ENCODE peak calls at places on chromosomes 16 and 17, in nine cellular contexts. One of them, this sample, is unnamed.

GRCh38 chr17:72258711-72259110 is 137.9 kb downstream of the SOX9 start:
- DNase-seq in NCI-H446 treated with DMSO at 0.1 percent for 48 hours: peak
- DNase-seq in NT2/D1: no peak
- DNase-seq in amygdala: no peak
- DNase-seq in natural killer cell treated with Interleukin-12 subunit alpha and Interleukin-12 subunit beta and Interleukin-15 and Interleukin-18, amount 100 ng/mL, for 72 hours: no peak
- DNase-seq in epithelial cell of prostate: no peak
- DNase-seq in BJ: no peak
- DNase-seq in WTC11: no peak
- DNase-seq in activated CD4-positive, alpha-beta T cell treated with anti-CD3 and anti-CD28 coated beads, Interleukin-2, amount 50 U/mL, for 1 hour: no peak
- DNase-seq in this sample: no peak

GRCh38 chr16:70472786-70473433 is 18.5 kb downstream of the FCSK start:
- DNase-seq in epithelial cell of prostate: no peak
- DNase-seq in NT2/D1: no peak
- DNase-seq in natural killer cell treated with Interleukin-12 subunit alpha and Interleukin-12 subunit beta and Interleukin-15 and Interleukin-18, amount 100 ng/mL, for 72 hours: no peak
- DNase-seq in WTC11: no peak
- DNase-seq in amygdala: no peak
- DNase-seq in NCI-H446 treated with DMSO at 0.1 percent for 48 hours: no peak
- DNase-seq in BJ: no peak
- DNase-seq in activated CD4-positive, alpha-beta T cell treated with anti-CD3 and anti-CD28 coated beads, Interleukin-2, amount 50 U/mL, for 1 hour: no peak
- DNase-seq in this sample: no peak

GRCh38 chr16:80526418-80527061 is 14.3 kb upstream of the DYNLRB2 start:
- DNase-seq in epithelial cell of prostate: no peak
- DNase-seq in amygdala: no peak
- DNase-seq in BJ: peak
- DNase-seq in activated CD4-positive, alpha-beta T cell treated with anti-CD3 and anti-CD28 coated beads, Interleukin-2, amount 50 U/mL, for 1 hour: peak
- DNase-seq in NCI-H446 treated with DMSO at 0.1 percent for 48 hours: no peak
- DNase-seq in NT2/D1: peak
- DNase-seq in WTC11: peak
- DNase-seq in natural killer cell treated with Interleukin-12 subunit alpha and Interleukin-12 subunit beta and Interleukin-15 and Interleukin-18, amount 100 ng/mL, for 72 hours: peak
- DNase-seq in this sample: no peak

GRCh38 chr17:32774286-32775084 is 102.4 kb downstream of the MYO1D start:
- DNase-seq in epithelial cell of prostate: no peak
- DNase-seq in natural killer cell treated with Interleukin-12 subunit alpha and Interleukin-12 subunit beta and Interleukin-15 and Interleukin-18, amount 100 ng/mL, for 72 hours: no peak
- DNase-seq in WTC11: no peak
- DNase-seq in activated CD4-positive, alpha-beta T cell treated with anti-CD3 and anti-CD28 coated beads, Interleukin-2, amount 50 U/mL, for 1 hour: no peak
- DNase-seq in NT2/D1: no peak
- DNase-seq in amygdala: no peak
- DNase-seq in NCI-H446 treated with DMSO at 0.1 percent for 48 hours: no peak
- DNase-seq in BJ: no peak
- DNase-seq in this sample: no peak

GRCh38 chr17:67585077-67585602 is 132.6 kb upstream of the NOL11 start:
- DNase-seq in NCI-H446 treated with DMSO at 0.1 percent for 48 hours: no peak
- DNase-seq in amygdala: no peak
- DNase-seq in activated CD4-positive, alpha-beta T cell treated with anti-CD3 and anti-CD28 coated beads, Interleukin-2, amount 50 U/mL, for 1 hour: no peak
- DNase-seq in natural killer cell treated with Interleukin-12 subunit alpha and Interleukin-12 subunit beta and Interleukin-15 and Interleukin-18, amount 100 ng/mL, for 72 hours: no peak
- DNase-seq in NT2/D1: no peak
- DNase-seq in epithelial cell of prostate: peak
- DNase-seq in BJ: no peak
- DNase-seq in WTC11: no peak
- DNase-seq in this sample: no peak

GRCh38 chr16:65119905-65120341 is 1.9 kb downstream of the CDH11 start:
- DNase-seq in amygdala: no peak
- DNase-seq in NCI-H446 treated with DMSO at 0.1 percent for 48 hours: no peak
- DNase-seq in WTC11: no peak
- DNase-seq in natural killer cell treated with Interleukin-12 subunit alpha and Interleukin-12 subunit beta and Interleukin-15 and Interleukin-18, amount 100 ng/mL, for 72 hours: no peak
- DNase-seq in BJ: peak
- DNase-seq in NT2/D1: no peak
- DNase-seq in activated CD4-positive, alpha-beta T cell treated with anti-CD3 and anti-CD28 coated beads, Interleukin-2, amount 50 U/mL, for 1 hour: no peak
- DNase-seq in epithelial cell of prostate: no peak
- DNase-seq in this sample: no peak

GRCh38 chr17:5500247-5500803 is 14.0 kb downstream of the MIS12 start:
- DNase-seq in epithelial cell of prostate: no peak
- DNase-seq in BJ: no peak
- DNase-seq in NCI-H446 treated with DMSO at 0.1 percent for 48 hours: no peak
- DNase-seq in NT2/D1: no peak
- DNase-seq in activated CD4-positive, alpha-beta T cell treated with anti-CD3 and anti-CD28 coated beads, Interleukin-2, amount 50 U/mL, for 1 hour: peak
- DNase-seq in natural killer cell treated with Interleukin-12 subunit alpha and Interleukin-12 subunit beta and Interleukin-15 and Interleukin-18, amount 100 ng/mL, for 72 hours: no peak
- DNase-seq in WTC11: no peak
- DNase-seq in amygdala: no peak
- DNase-seq in this sample: no peak

GRCh38 chr17:13740692-13741091 is 139.0 kb upstream of the HS3ST3A1 start:
- DNase-seq in epithelial cell of prostate: no peak
- DNase-seq in amygdala: no peak
- DNase-seq in natural killer cell treated with Interleukin-12 subunit alpha and Interleukin-12 subunit beta and Interleukin-15 and Interleukin-18, amount 100 ng/mL, for 72 hours: no peak
- DNase-seq in WTC11: no peak
- DNase-seq in BJ: no peak
- DNase-seq in NT2/D1: no peak
- DNase-seq in NCI-H446 treated with DMSO at 0.1 percent for 48 hours: no peak
- DNase-seq in activated CD4-positive, alpha-beta T cell treated with anti-CD3 and anti-CD28 coated beads, Interleukin-2, amount 50 U/mL, for 1 hour: no peak
- DNase-seq in this sample: no peak

GRCh38 chr17:43644081-43644480 is 17.6 kb downstream of the MEOX1 start:
- DNase-seq in activated CD4-positive, alpha-beta T cell treated with anti-CD3 and anti-CD28 coated beads, Interleukin-2, amount 50 U/mL, for 1 hour: no peak
- DNase-seq in natural killer cell treated with Interleukin-12 subunit alpha and Interleukin-12 subunit beta and Interleukin-15 and Interleukin-18, amount 100 ng/mL, for 72 hours: no peak
- DNase-seq in WTC11: no peak
- DNase-seq in NT2/D1: no peak
- DNase-seq in BJ: no peak
- DNase-seq in NCI-H446 treated with DMSO at 0.1 percent for 48 hours: no peak
- DNase-seq in amygdala: no peak
- DNase-seq in epithelial cell of prostate: no peak
- DNase-seq in this sample: no peak

GRCh38 chr17:42405076-42405475 is 16.8 kb upstream of the STAT3 start:
- DNase-seq in WTC11: no peak
- DNase-seq in epithelial cell of prostate: no peak
- DNase-seq in NCI-H446 treated with DMSO at 0.1 percent for 48 hours: no peak
- DNase-seq in activated CD4-positive, alpha-beta T cell treated with anti-CD3 and anti-CD28 coated beads, Interleukin-2, amount 50 U/mL, for 1 hour: no peak
- DNase-seq in BJ: no peak
- DNase-seq in NT2/D1: no peak
- DNase-seq in amygdala: no peak
- DNase-seq in natural killer cell treated with Interleukin-12 subunit alpha and Interleukin-12 subunit beta and Interleukin-15 and Interleukin-18, amount 100 ng/mL, for 72 hours: no peak
- DNase-seq in this sample: no peak

GRCh38 chr16:87926246-87927194 is 9.8 kb downstream of the CA5A start:
- DNase-seq in NCI-H446 treated with DMSO at 0.1 percent for 48 hours: no peak
- DNase-seq in BJ: no peak
- DNase-seq in activated CD4-positive, alpha-beta T cell treated with anti-CD3 and anti-CD28 coated beads, Interleukin-2, amount 50 U/mL, for 1 hour: no peak
- DNase-seq in natural killer cell treated with Interleukin-12 subunit alpha and Interleukin-12 subunit beta and Interleukin-15 and Interleukin-18, amount 100 ng/mL, for 72 hours: peak
- DNase-seq in epithelial cell of prostate: no peak
- DNase-seq in NT2/D1: no peak
- DNase-seq in WTC11: no peak
- DNase-seq in amygdala: no peak
- DNase-seq in this sample: no peak

GRCh38 chr17:77959926-77960521 is 1.5 kb downstream of the TNRC6C start:
- DNase-seq in WTC11: no peak
- DNase-seq in activated CD4-positive, alpha-beta T cell treated with anti-CD3 and anti-CD28 coated beads, Interleukin-2, amount 50 U/mL, for 1 hour: peak
- DNase-seq in BJ: no peak
- DNase-seq in NT2/D1: no peak
- DNase-seq in natural killer cell treated with Interleukin-12 subunit alpha and Interleukin-12 subunit beta and Interleukin-15 and Interleukin-18, amount 100 ng/mL, for 72 hours: no peak
- DNase-seq in NCI-H446 treated with DMSO at 0.1 percent for 48 hours: no peak
- DNase-seq in epithelial cell of prostate: no peak
- DNase-seq in amygdala: no peak
- DNase-seq in this sample: no peak

GRCh38 chr17:269616-270514 is 82.7 kb downstream of the RPH3AL start:
- DNase-seq in WTC11: no peak
- DNase-seq in activated CD4-positive, alpha-beta T cell treated with anti-CD3 and anti-CD28 coated beads, Interleukin-2, amount 50 U/mL, for 1 hour: no peak
- DNase-seq in BJ: no peak
- DNase-seq in amygdala: no peak
- DNase-seq in natural killer cell treated with Interleukin-12 subunit alpha and Interleukin-12 subunit beta and Interleukin-15 and Interleukin-18, amount 100 ng/mL, for 72 hours: no peak
- DNase-seq in epithelial cell of prostate: no peak
- DNase-seq in NT2/D1: no peak
- DNase-seq in NCI-H446 treated with DMSO at 0.1 percent for 48 hours: no peak
- DNase-seq in this sample: peak

GRCh38 chr16:48392407-48392806 is 7.2 kb upstream of the SIAH1 start:
- DNase-seq in amygdala: no peak
- DNase-seq in activated CD4-positive, alpha-beta T cell treated with anti-CD3 and anti-CD28 coated beads, Interleukin-2, amount 50 U/mL, for 1 hour: no peak
- DNase-seq in NT2/D1: no peak
- DNase-seq in natural killer cell treated with Interleukin-12 subunit alpha and Interleukin-12 subunit beta and Interleukin-15 and Interleukin-18, amount 100 ng/mL, for 72 hours: no peak
- DNase-seq in BJ: no peak
- DNase-seq in NCI-H446 treated with DMSO at 0.1 percent for 48 hours: no peak
- DNase-seq in WTC11: no peak
- DNase-seq in epithelial cell of prostate: no peak
- DNase-seq in this sample: no peak

GRCh38 chr17:38400286-38400685 is 28.0 kb upstream of the ARHGAP23 start:
- DNase-seq in amygdala: no peak
- DNase-seq in natural killer cell treated with Interleukin-12 subunit alpha and Interleukin-12 subunit beta and Interleukin-15 and Interleukin-18, amount 100 ng/mL, for 72 hours: no peak
- DNase-seq in NCI-H446 treated with DMSO at 0.1 percent for 48 hours: no peak
- DNase-seq in activated CD4-positive, alpha-beta T cell treated with anti-CD3 and anti-CD28 coated beads, Interleukin-2, amount 50 U/mL, for 1 hour: no peak
- DNase-seq in WTC11: no peak
- DNase-seq in epithelial cell of prostate: no peak
- DNase-seq in BJ: no peak
- DNase-seq in NT2/D1: no peak
- DNase-seq in this sample: no peak

GRCh38 chr16:11240636-11241473 is 15.1 kb downstream of the SOCS1 start:
- DNase-seq in BJ: no peak
- DNase-seq in amygdala: no peak
- DNase-seq in natural killer cell treated with Interleukin-12 subunit alpha and Interleukin-12 subunit beta and Interleukin-15 and Interleukin-18, amount 100 ng/mL, for 72 hours: no peak
- DNase-seq in WTC11: peak
- DNase-seq in activated CD4-positive, alpha-beta T cell treated with anti-CD3 and anti-CD28 coated beads, Interleukin-2, amount 50 U/mL, for 1 hour: no peak
- DNase-seq in epithelial cell of prostate: no peak
- DNase-seq in NT2/D1: no peak
- DNase-seq in NCI-H446 treated with DMSO at 0.1 percent for 48 hours: no peak
- DNase-seq in this sample: no peak

GRCh38 chr17:882827-883585 is 96.6 kb downstream of the NXN start:
- DNase-seq in NT2/D1: peak
- DNase-seq in amygdala: no peak
- DNase-seq in epithelial cell of prostate: no peak
- DNase-seq in natural killer cell treated with Interleukin-12 subunit alpha and Interleukin-12 subunit beta and Interleukin-15 and Interleukin-18, amount 100 ng/mL, for 72 hours: no peak
- DNase-seq in WTC11: peak
- DNase-seq in NCI-H446 treated with DMSO at 0.1 percent for 48 hours: no peak
- DNase-seq in activated CD4-positive, alpha-beta T cell treated with anti-CD3 and anti-CD28 coated beads, Interleukin-2, amount 50 U/mL, for 1 hour: no peak
- DNase-seq in BJ: no peak
- DNase-seq in this sample: peak

GRCh38 chr16:84159006-84159405 is 13.9 kb downstream of the DNAAF1 start:
- DNase-seq in natural killer cell treated with Interleukin-12 subunit alpha and Interleukin-12 subunit beta and Interleukin-15 and Interleukin-18, amount 100 ng/mL, for 72 hours: no peak
- DNase-seq in activated CD4-positive, alpha-beta T cell treated with anti-CD3 and anti-CD28 coated beads, Interleukin-2, amount 50 U/mL, for 1 hour: no peak
- DNase-seq in epithelial cell of prostate: no peak
- DNase-seq in NT2/D1: no peak
- DNase-seq in amygdala: no peak
- DNase-seq in NCI-H446 treated with DMSO at 0.1 percent for 48 hours: no peak
- DNase-seq in BJ: no peak
- DNase-seq in WTC11: no peak
- DNase-seq in this sample: no peak

GRCh38 chr16:21222495-21223337 is 10.8 kb upstream of the ANKS4B start:
- DNase-seq in NT2/D1: no peak
- DNase-seq in amygdala: no peak
- DNase-seq in BJ: no peak
- DNase-seq in natural killer cell treated with Interleukin-12 subunit alpha and Interleukin-12 subunit beta and Interleukin-15 and Interleukin-18, amount 100 ng/mL, for 72 hours: no peak
- DNase-seq in NCI-H446 treated with DMSO at 0.1 percent for 48 hours: no peak
- DNase-seq in epithelial cell of prostate: no peak
- DNase-seq in activated CD4-positive, alpha-beta T cell treated with anti-CD3 and anti-CD28 coated beads, Interleukin-2, amount 50 U/mL, for 1 hour: no peak
- DNase-seq in WTC11: no peak
- DNase-seq in this sample: no peak

GRCh38 chr16:87657621-87658192 is 55.4 kb downstream of the JPH3 start:
- DNase-seq in NT2/D1: peak
- DNase-seq in WTC11: peak
- DNase-seq in natural killer cell treated with Interleukin-12 subunit alpha and Interleukin-12 subunit beta and Interleukin-15 and Interleukin-18, amount 100 ng/mL, for 72 hours: no peak
- DNase-seq in amygdala: no peak
- DNase-seq in BJ: no peak
- DNase-seq in epithelial cell of prostate: no peak
- DNase-seq in NCI-H446 treated with DMSO at 0.1 percent for 48 hours: no peak
- DNase-seq in activated CD4-positive, alpha-beta T cell treated with anti-CD3 and anti-CD28 coated beads, Interleukin-2, amount 50 U/mL, for 1 hour: no peak
- DNase-seq in this sample: no peak

GRCh38 chr17:74450231-74450630 is 16.2 kb upstream of the CD300A start:
- DNase-seq in activated CD4-positive, alpha-beta T cell treated with anti-CD3 and anti-CD28 coated beads, Interleukin-2, amount 50 U/mL, for 1 hour: no peak
- DNase-seq in natural killer cell treated with Interleukin-12 subunit alpha and Interleukin-12 subunit beta and Interleukin-15 and Interleukin-18, amount 100 ng/mL, for 72 hours: no peak
- DNase-seq in NT2/D1: no peak
- DNase-seq in amygdala: no peak
- DNase-seq in WTC11: no peak
- DNase-seq in BJ: no peak
- DNase-seq in epithelial cell of prostate: no peak
- DNase-seq in NCI-H446 treated with DMSO at 0.1 percent for 48 hours: no peak
- DNase-seq in this sample: no peak

GRCh38 chr16:65375651-65376050 is 253.8 kb upstream of the CDH11 start:
- DNase-seq in NT2/D1: no peak
- DNase-seq in BJ: no peak
- DNase-seq in activated CD4-positive, alpha-beta T cell treated with anti-CD3 and anti-CD28 coated beads, Interleukin-2, amount 50 U/mL, for 1 hour: no peak
- DNase-seq in epithelial cell of prostate: no peak
- DNase-seq in amygdala: no peak
- DNase-seq in WTC11: no peak
- DNase-seq in NCI-H446 treated with DMSO at 0.1 percent for 48 hours: no peak
- DNase-seq in natural killer cell treated with Interleukin-12 subunit alpha and Interleukin-12 subunit beta and Interleukin-15 and Interleukin-18, amount 100 ng/mL, for 72 hours: no peak
- DNase-seq in this sample: no peak

GRCh38 chr16:73732681-73733080 is 563.9 kb upstream of the PSMD7 start:
- DNase-seq in WTC11: no peak
- DNase-seq in NCI-H446 treated with DMSO at 0.1 percent for 48 hours: no peak
- DNase-seq in BJ: no peak
- DNase-seq in amygdala: no peak
- DNase-seq in epithelial cell of prostate: no peak
- DNase-seq in NT2/D1: no peak
- DNase-seq in activated CD4-positive, alpha-beta T cell treated with anti-CD3 and anti-CD28 coated beads, Interleukin-2, amount 50 U/mL, for 1 hour: no peak
- DNase-seq in natural killer cell treated with Interleukin-12 subunit alpha and Interleukin-12 subunit beta and Interleukin-15 and Interleukin-18, amount 100 ng/mL, for 72 hours: no peak
- DNase-seq in this sample: no peak

GRCh38 chr16:8641671-8642070 is 20.2 kb downstream of the METTL22 start:
- DNase-seq in amygdala: no peak
- DNase-seq in WTC11: no peak
- DNase-seq in NT2/D1: no peak
- DNase-seq in natural killer cell treated with Interleukin-12 subunit alpha and Interleukin-12 subunit beta and Interleukin-15 and Interleukin-18, amount 100 ng/mL, for 72 hours: no peak
- DNase-seq in BJ: no peak
- DNase-seq in NCI-H446 treated with DMSO at 0.1 percent for 48 hours: no peak
- DNase-seq in epithelial cell of prostate: no peak
- DNase-seq in activated CD4-positive, alpha-beta T cell treated with anti-CD3 and anti-CD28 coated beads, Interleukin-2, amount 50 U/mL, for 1 hour: no peak
- DNase-seq in this sample: no peak

GRCh38 chr16:58329147-58329546 is 34.3 kb upstream of the PRSS54 start:
- DNase-seq in epithelial cell of prostate: no peak
- DNase-seq in WTC11: no peak
- DNase-seq in activated CD4-positive, alpha-beta T cell treated with anti-CD3 and anti-CD28 coated beads, Interleukin-2, amount 50 U/mL, for 1 hour: no peak
- DNase-seq in natural killer cell treated with Interleukin-12 subunit alpha and Interleukin-12 subunit beta and Interleukin-15 and Interleukin-18, amount 100 ng/mL, for 72 hours: no peak
- DNase-seq in amygdala: no peak
- DNase-seq in NT2/D1: no peak
- DNase-seq in NCI-H446 treated with DMSO at 0.1 percent for 48 hours: no peak
- DNase-seq in BJ: no peak
- DNase-seq in this sample: no peak

GRCh38 chr17:67156269-67157199 is 88.5 kb downstream of the HELZ start:
- DNase-seq in epithelial cell of prostate: no peak
- DNase-seq in amygdala: no peak
- DNase-seq in NT2/D1: no peak
- DNase-seq in WTC11: no peak
- DNase-seq in BJ: no peak
- DNase-seq in NCI-H446 treated with DMSO at 0.1 percent for 48 hours: peak
- DNase-seq in natural killer cell treated with Interleukin-12 subunit alpha and Interleukin-12 subunit beta and Interleukin-15 and Interleukin-18, amount 100 ng/mL, for 72 hours: no peak
- DNase-seq in activated CD4-positive, alpha-beta T cell treated with anti-CD3 and anti-CD28 coated beads, Interleukin-2, amount 50 U/mL, for 1 hour: no peak
- DNase-seq in this sample: no peak

GRCh38 chr17:72477529-72477928 is 356.7 kb downstream of the SOX9 start:
- DNase-seq in epithelial cell of prostate: no peak
- DNase-seq in activated CD4-positive, alpha-beta T cell treated with anti-CD3 and anti-CD28 coated beads, Interleukin-2, amount 50 U/mL, for 1 hour: no peak
- DNase-seq in natural killer cell treated with Interleukin-12 subunit alpha and Interleukin-12 subunit beta and Interleukin-15 and Interleukin-18, amount 100 ng/mL, for 72 hours: no peak
- DNase-seq in amygdala: no peak
- DNase-seq in BJ: no peak
- DNase-seq in NT2/D1: no peak
- DNase-seq in WTC11: no peak
- DNase-seq in NCI-H446 treated with DMSO at 0.1 percent for 48 hours: no peak
- DNase-seq in this sample: no peak

This sample was measured in cardiac septum.